ENCODE peak calls at places on chromosomes 13 and 19, in six cellular contexts. One of them, this sample, is unnamed.

GRCh38 chr19:11226716-11227166 is 12.7 kb upstream of the ANGPTL8 start:
- DNase-seq in foreskin melanocyte: no peak
- DNase-seq in K562: no peak
- DNase-seq in T follicular helper cell: no peak
- DNase-seq in trophoblast cell: no peak
- DNase-seq in NCI-H1092 treated with DMSO at 0.1 percent for 48 hours: no peak
- DNase-seq in this sample: no peak

GRCh38 chr19:31066385-31066784 is 282.9 kb downstream of the TSHZ3 start:
- DNase-seq in foreskin melanocyte: peak
- DNase-seq in trophoblast cell: peak
- DNase-seq in K562: no peak
- DNase-seq in NCI-H1092 treated with DMSO at 0.1 percent for 48 hours: no peak
- DNase-seq in T follicular helper cell: no peak
- DNase-seq in this sample: peak

GRCh38 chr13:113991191-113991669 is 17.4 kb upstream of the C13orf46 start:
- DNase-seq in T follicular helper cell: no peak
- DNase-seq in trophoblast cell: no peak
- DNase-seq in NCI-H1092 treated with DMSO at 0.1 percent for 48 hours: peak
- DNase-seq in foreskin melanocyte: peak
- DNase-seq in K562: no peak
- DNase-seq in this sample: no peak

GRCh38 chr19:47470447-47471195 is 1.1 kb downstream of the SLC8A2 start:
- DNase-seq in T follicular helper cell: no peak
- DNase-seq in trophoblast cell: no peak
- DNase-seq in foreskin melanocyte: no peak
- DNase-seq in K562: no peak
- DNase-seq in NCI-H1092 treated with DMSO at 0.1 percent for 48 hours: no peak
- DNase-seq in this sample: no peak

GRCh38 chr13:23433171-23434153 is at the start of gene SACS:
- DNase-seq in NCI-H1092 treated with DMSO at 0.1 percent for 48 hours: peak
- DNase-seq in foreskin melanocyte: peak
- DNase-seq in T follicular helper cell: no peak
- DNase-seq in trophoblast cell: no peak
- DNase-seq in K562: no peak
- DNase-seq in this sample: peak

GRCh38 chr19:48752511-48753365 is at the start of gene FUT1:
- DNase-seq in NCI-H1092 treated with DMSO at 0.1 percent for 48 hours: peak
- DNase-seq in trophoblast cell: peak
- DNase-seq in K562: peak
- DNase-seq in T follicular helper cell: no peak
- DNase-seq in foreskin melanocyte: no peak
- DNase-seq in this sample: no peak

GRCh38 chr13:94232161-94232560 is 247.3 kb downstream of the DCT start:
- DNase-seq in K562: no peak
- DNase-seq in T follicular helper cell: no peak
- DNase-seq in NCI-H1092 treated with DMSO at 0.1 percent for 48 hours: no peak
- DNase-seq in trophoblast cell: no peak
- DNase-seq in foreskin melanocyte: no peak
- DNase-seq in this sample: no peak

GRCh38 chr13:95536629-95537241 is 15.8 kb upstream of the CLDN10 start:
- DNase-seq in NCI-H1092 treated with DMSO at 0.1 percent for 48 hours: peak
- DNase-seq in foreskin melanocyte: peak
- DNase-seq in T follicular helper cell: no peak
- DNase-seq in K562: no peak
- DNase-seq in trophoblast cell: no peak
- DNase-seq in this sample: peak

GRCh38 chr19:32595491-32595890 is 14.5 kb downstream of the PDCD5 start:
- DNase-seq in K562: no peak
- DNase-seq in foreskin melanocyte: no peak
- DNase-seq in NCI-H1092 treated with DMSO at 0.1 percent for 48 hours: no peak
- DNase-seq in T follicular helper cell: no peak
- DNase-seq in trophoblast cell: no peak
- DNase-seq in this sample: no peak

GRCh38 chr13:27595055-27595811 is 25.1 kb downstream of the LNX2 start:
- DNase-seq in trophoblast cell: no peak
- DNase-seq in foreskin melanocyte: no peak
- DNase-seq in T follicular helper cell: no peak
- DNase-seq in NCI-H1092 treated with DMSO at 0.1 percent for 48 hours: no peak
- DNase-seq in K562: no peak
- DNase-seq in this sample: no peak

GRCh38 chr19:41682437-41682836 is 5.6 kb downstream of the CEACAM7 start:
- DNase-seq in T follicular helper cell: no peak
- DNase-seq in K562: no peak
- DNase-seq in foreskin melanocyte: no peak
- DNase-seq in trophoblast cell: no peak
- DNase-seq in NCI-H1092 treated with DMSO at 0.1 percent for 48 hours: no peak
- DNase-seq in this sample: no peak

GRCh38 chr13:40589285-40590109 is 76.9 kb downstream of the FOXO1 start:
- DNase-seq in trophoblast cell: no peak
- DNase-seq in NCI-H1092 treated with DMSO at 0.1 percent for 48 hours: no peak
- DNase-seq in T follicular helper cell: no peak
- DNase-seq in K562: no peak
- DNase-seq in foreskin melanocyte: peak
- DNase-seq in this sample: peak

GRCh38 chr13:102999498-102999897 is 66.7 kb downstream of the SLC10A2 start:
- DNase-seq in T follicular helper cell: no peak
- DNase-seq in trophoblast cell: no peak
- DNase-seq in foreskin melanocyte: no peak
- DNase-seq in K562: no peak
- DNase-seq in NCI-H1092 treated with DMSO at 0.1 percent for 48 hours: no peak
- DNase-seq in this sample: no peak

GRCh38 chr13:31909889-31910551 is 121.6 kb upstream of the FRY start:
- DNase-seq in trophoblast cell: peak
- DNase-seq in T follicular helper cell: peak
- DNase-seq in foreskin melanocyte: peak
- DNase-seq in NCI-H1092 treated with DMSO at 0.1 percent for 48 hours: peak
- DNase-seq in K562: peak
- DNase-seq in this sample: peak

GRCh38 chr19:54325194-54325621 is 12.2 kb upstream of the LILRA5 start:
- DNase-seq in T follicular helper cell: peak
- DNase-seq in NCI-H1092 treated with DMSO at 0.1 percent for 48 hours: peak
- DNase-seq in trophoblast cell: peak
- DNase-seq in foreskin melanocyte: peak
- DNase-seq in K562: peak
- DNase-seq in this sample: peak

GRCh38 chr13:113982296-113982661 is 8.4 kb upstream of the C13orf46 start:
- DNase-seq in trophoblast cell: no peak
- DNase-seq in NCI-H1092 treated with DMSO at 0.1 percent for 48 hours: no peak
- DNase-seq in T follicular helper cell: no peak
- DNase-seq in K562: no peak
- DNase-seq in foreskin melanocyte: no peak
- DNase-seq in this sample: no peak

GRCh38 chr19:3798137-3798536 is 12.0 kb upstream of the MATK start:
- DNase-seq in NCI-H1092 treated with DMSO at 0.1 percent for 48 hours: no peak
- DNase-seq in foreskin melanocyte: no peak
- DNase-seq in trophoblast cell: no peak
- DNase-seq in K562: no peak
- DNase-seq in T follicular helper cell: no peak
- DNase-seq in this sample: no peak

GRCh38 chr19:5694167-5694951 is 4.3 kb downstream of the RPL36 start:
- DNase-seq in K562: no peak
- DNase-seq in trophoblast cell: no peak
- DNase-seq in T follicular helper cell: no peak
- DNase-seq in NCI-H1092 treated with DMSO at 0.1 percent for 48 hours: no peak
- DNase-seq in foreskin melanocyte: no peak
- DNase-seq in this sample: no peak

GRCh38 chr13:104450006-104450405 is 1383.8 kb upstream of the SLC10A2 start:
- DNase-seq in foreskin melanocyte: no peak
- DNase-seq in trophoblast cell: no peak
- DNase-seq in T follicular helper cell: no peak
- DNase-seq in NCI-H1092 treated with DMSO at 0.1 percent for 48 hours: no peak
- DNase-seq in K562: no peak
- DNase-seq in this sample: peak

GRCh38 chr13:53151692-53152421 is 123.2 kb downstream of the OLFM4 start:
- DNase-seq in T follicular helper cell: peak
- DNase-seq in K562: peak
- DNase-seq in foreskin melanocyte: peak
- DNase-seq in trophoblast cell: peak
- DNase-seq in NCI-H1092 treated with DMSO at 0.1 percent for 48 hours: peak
- DNase-seq in this sample: peak

GRCh38 chr19:14577885-14578427 is 4.9 kb upstream of the CLEC17A start:
- DNase-seq in trophoblast cell: no peak
- DNase-seq in foreskin melanocyte: no peak
- DNase-seq in NCI-H1092 treated with DMSO at 0.1 percent for 48 hours: no peak
- DNase-seq in T follicular helper cell: no peak
- DNase-seq in K562: no peak
- DNase-seq in this sample: peak

GRCh38 chr19:3346677-3347353 is 19.6 kb upstream of the NFIC start:
- DNase-seq in T follicular helper cell: no peak
- DNase-seq in K562: no peak
- DNase-seq in NCI-H1092 treated with DMSO at 0.1 percent for 48 hours: peak
- DNase-seq in foreskin melanocyte: no peak
- DNase-seq in trophoblast cell: no peak
- DNase-seq in this sample: no peak

GRCh38 chr13:20378721-20379120 is 146.6 kb upstream of the GJB6 start:
- DNase-seq in T follicular helper cell: no peak
- DNase-seq in NCI-H1092 treated with DMSO at 0.1 percent for 48 hours: no peak
- DNase-seq in foreskin melanocyte: no peak
- DNase-seq in K562: no peak
- DNase-seq in trophoblast cell: no peak
- DNase-seq in this sample: no peak

GRCh38 chr13:83372786-83373185 is 509.5 kb downstream of the SLITRK1 start:
- DNase-seq in NCI-H1092 treated with DMSO at 0.1 percent for 48 hours: no peak
- DNase-seq in foreskin melanocyte: no peak
- DNase-seq in T follicular helper cell: no peak
- DNase-seq in K562: no peak
- DNase-seq in trophoblast cell: no peak
- DNase-seq in this sample: no peak

GRCh38 chr19:19817357-19817756 is 4.2 kb downstream of the ZNF506 start:
- DNase-seq in foreskin melanocyte: no peak
- DNase-seq in K562: no peak
- DNase-seq in NCI-H1092 treated with DMSO at 0.1 percent for 48 hours: no peak
- DNase-seq in trophoblast cell: no peak
- DNase-seq in T follicular helper cell: peak
- DNase-seq in this sample: no peak

GRCh38 chr19:18613589-18614234 is 1.0 kb downstream of the TMEM59L start:
- DNase-seq in K562: no peak
- DNase-seq in NCI-H1092 treated with DMSO at 0.1 percent for 48 hours: no peak
- DNase-seq in foreskin melanocyte: no peak
- DNase-seq in trophoblast cell: no peak
- DNase-seq in T follicular helper cell: no peak
- DNase-seq in this sample: no peak

GRCh38 chr13:46953331-46953730 is 56.5 kb upstream of the HTR2A start:
- DNase-seq in trophoblast cell: no peak
- DNase-seq in T follicular helper cell: no peak
- DNase-seq in K562: no peak
- DNase-seq in foreskin melanocyte: no peak
- DNase-seq in NCI-H1092 treated with DMSO at 0.1 percent for 48 hours: no peak
- DNase-seq in this sample: no peak

GRCh38 chr13:54913668-54914067 is 1885.1 kb downstream of the OLFM4 start:
- DNase-seq in T follicular helper cell: no peak
- DNase-seq in trophoblast cell: no peak
- DNase-seq in foreskin melanocyte: no peak
- DNase-seq in K562: no peak
- DNase-seq in NCI-H1092 treated with DMSO at 0.1 percent for 48 hours: no peak
- DNase-seq in this sample: no peak

GRCh38 chr13:48493851-48494250 is 39.0 kb downstream of the RCBTB2 start:
- DNase-seq in NCI-H1092 treated with DMSO at 0.1 percent for 48 hours: no peak
- DNase-seq in foreskin melanocyte: peak
- DNase-seq in T follicular helper cell: no peak
- DNase-seq in trophoblast cell: no peak
- DNase-seq in K562: no peak
- DNase-seq in this sample: peak

GRCh38 chr13:54750521-54750920 is 1721.9 kb downstream of the OLFM4 start:
- DNase-seq in K562: no peak
- DNase-seq in T follicular helper cell: no peak
- DNase-seq in foreskin melanocyte: no peak
- DNase-seq in trophoblast cell: no peak
- DNase-seq in NCI-H1092 treated with DMSO at 0.1 percent for 48 hours: peak
- DNase-seq in this sample: no peak

GRCh38 chr13:111319998-111320911 is at the start of gene TEX29:
- DNase-seq in T follicular helper cell: no peak
- DNase-seq in foreskin melanocyte: no peak
- DNase-seq in K562: no peak
- DNase-seq in NCI-H1092 treated with DMSO at 0.1 percent for 48 hours: no peak
- DNase-seq in trophoblast cell: no peak
- DNase-seq in this sample: no peak

GRCh38 chr19:46384396-46384795 is 29.0 kb downstream of the CCDC8 start:
- DNase-seq in T follicular helper cell: no peak
- DNase-seq in K562: no peak
- DNase-seq in trophoblast cell: no peak
- DNase-seq in NCI-H1092 treated with DMSO at 0.1 percent for 48 hours: no peak
- DNase-seq in foreskin melanocyte: no peak
- DNase-seq in this sample: no peak

GRCh38 chr13:28220166-28220565 is 81.8 kb downstream of the PAN3 start:
- DNase-seq in foreskin melanocyte: no peak
- DNase-seq in T follicular helper cell: no peak
- DNase-seq in NCI-H1092 treated with DMSO at 0.1 percent for 48 hours: no peak
- DNase-seq in K562: no peak
- DNase-seq in trophoblast cell: no peak
- DNase-seq in this sample: no peak

GRCh38 chr13:102117175-102117830 is 284.5 kb downstream of the FGF14 start:
- DNase-seq in T follicular helper cell: no peak
- DNase-seq in NCI-H1092 treated with DMSO at 0.1 percent for 48 hours: peak
- DNase-seq in K562: no peak
- DNase-seq in trophoblast cell: no peak
- DNase-seq in foreskin melanocyte: no peak
- DNase-seq in this sample: no peak